ENCODE peak calls at places on chromosomes 13 and 19, in eight cellular contexts. One of them, this sample, is unnamed.

GRCh38 chr13:27125357-27126282 is 46.0 kb downstream of the USP12 start:
- DNase-seq in activated CD4-positive, alpha-beta T cell treated with anti-CD3 and anti-CD28 coated beads for 36 hours: no peak
- DNase-seq in AG04450: no peak
- DNase-seq in GM23338: no peak
- DNase-seq in NCI-H460: no peak
- DNase-seq in HEK293T: peak
- DNase-seq in lung microvascular endothelial cell: no peak
- DNase-seq in COR-L47: no peak
- DNase-seq in this sample: no peak

GRCh38 chr19:5090780-5091575 is 122.1 kb downstream of the KDM4B start:
- DNase-seq in activated CD4-positive, alpha-beta T cell treated with anti-CD3 and anti-CD28 coated beads for 36 hours: no peak
- DNase-seq in AG04450: no peak
- DNase-seq in GM23338: no peak
- DNase-seq in NCI-H460: no peak
- DNase-seq in HEK293T: no peak
- DNase-seq in lung microvascular endothelial cell: no peak
- DNase-seq in COR-L47: peak
- DNase-seq in this sample: peak

GRCh38 chr13:63902141-63902540 is 2486.5 kb upstream of the PCDH20 start:
- DNase-seq in activated CD4-positive, alpha-beta T cell treated with anti-CD3 and anti-CD28 coated beads for 36 hours: no peak
- DNase-seq in AG04450: no peak
- DNase-seq in GM23338: no peak
- DNase-seq in NCI-H460: no peak
- DNase-seq in HEK293T: no peak
- DNase-seq in lung microvascular endothelial cell: no peak
- DNase-seq in COR-L47: no peak
- DNase-seq in this sample: no peak

GRCh38 chr13:29227560-29227959 is 367.9 kb downstream of the SLC7A1 start:
- DNase-seq in activated CD4-positive, alpha-beta T cell treated with anti-CD3 and anti-CD28 coated beads for 36 hours: no peak
- DNase-seq in AG04450: no peak
- DNase-seq in GM23338: no peak
- DNase-seq in NCI-H460: no peak
- DNase-seq in HEK293T: no peak
- DNase-seq in lung microvascular endothelial cell: no peak
- DNase-seq in COR-L47: no peak
- DNase-seq in this sample: no peak

GRCh38 chr19:56138069-56138468 is 3.0 kb upstream of the ZNF444 start:
- DNase-seq in activated CD4-positive, alpha-beta T cell treated with anti-CD3 and anti-CD28 coated beads for 36 hours: no peak
- DNase-seq in AG04450: no peak
- DNase-seq in GM23338: no peak
- DNase-seq in NCI-H460: no peak
- DNase-seq in HEK293T: no peak
- DNase-seq in lung microvascular endothelial cell: no peak
- DNase-seq in COR-L47: no peak
- DNase-seq in this sample: peak

GRCh38 chr13:90622547-90622946 is 724.9 kb upstream of the MIR17HG start:
- DNase-seq in activated CD4-positive, alpha-beta T cell treated with anti-CD3 and anti-CD28 coated beads for 36 hours: no peak
- DNase-seq in AG04450: no peak
- DNase-seq in GM23338: no peak
- DNase-seq in NCI-H460: no peak
- DNase-seq in HEK293T: no peak
- DNase-seq in lung microvascular endothelial cell: no peak
- DNase-seq in COR-L47: no peak
- DNase-seq in this sample: peak

GRCh38 chr13:112112534-112113276 is 45.8 kb downstream of the SOX1 start:
- DNase-seq in activated CD4-positive, alpha-beta T cell treated with anti-CD3 and anti-CD28 coated beads for 36 hours: no peak
- DNase-seq in AG04450: no peak
- DNase-seq in GM23338: no peak
- DNase-seq in NCI-H460: no peak
- DNase-seq in HEK293T: no peak
- DNase-seq in lung microvascular endothelial cell: no peak
- DNase-seq in COR-L47: no peak
- DNase-seq in this sample: no peak

GRCh38 chr19:45474941-45475516 is 7.2 kb downstream of the FOSB start:
- DNase-seq in activated CD4-positive, alpha-beta T cell treated with anti-CD3 and anti-CD28 coated beads for 36 hours: no peak
- DNase-seq in AG04450: no peak
- DNase-seq in GM23338: no peak
- DNase-seq in NCI-H460: no peak
- DNase-seq in HEK293T: no peak
- DNase-seq in lung microvascular endothelial cell: peak
- DNase-seq in COR-L47: no peak
- DNase-seq in this sample: no peak

GRCh38 chr19:13817018-13817614 is 21.9 kb downstream of the ZSWIM4 start:
- DNase-seq in activated CD4-positive, alpha-beta T cell treated with anti-CD3 and anti-CD28 coated beads for 36 hours: peak
- DNase-seq in AG04450: no peak
- DNase-seq in GM23338: peak
- DNase-seq in NCI-H460: no peak
- DNase-seq in HEK293T: no peak
- DNase-seq in lung microvascular endothelial cell: no peak
- DNase-seq in COR-L47: peak
- DNase-seq in this sample: no peak

GRCh38 chr13:50025446-50025845 is 10.2 kb downstream of the KCNRG start:
- DNase-seq in activated CD4-positive, alpha-beta T cell treated with anti-CD3 and anti-CD28 coated beads for 36 hours: no peak
- DNase-seq in AG04450: no peak
- DNase-seq in GM23338: no peak
- DNase-seq in NCI-H460: no peak
- DNase-seq in HEK293T: no peak
- DNase-seq in lung microvascular endothelial cell: peak
- DNase-seq in COR-L47: no peak
- DNase-seq in this sample: no peak

GRCh38 chr19:662962-663681 is at the start of gene RNF126:
- DNase-seq in activated CD4-positive, alpha-beta T cell treated with anti-CD3 and anti-CD28 coated beads for 36 hours: peak
- DNase-seq in AG04450: peak
- DNase-seq in GM23338: peak
- DNase-seq in NCI-H460: peak
- DNase-seq in HEK293T: peak
- DNase-seq in lung microvascular endothelial cell: peak
- DNase-seq in COR-L47: peak
- DNase-seq in this sample: peak

GRCh38 chr19:1245884-1246816 is 2.2 kb upstream of the MIDN start:
- DNase-seq in activated CD4-positive, alpha-beta T cell treated with anti-CD3 and anti-CD28 coated beads for 36 hours: no peak
- DNase-seq in AG04450: no peak
- DNase-seq in GM23338: no peak
- DNase-seq in NCI-H460: no peak
- DNase-seq in HEK293T: no peak
- DNase-seq in lung microvascular endothelial cell: no peak
- DNase-seq in COR-L47: no peak
- DNase-seq in this sample: no peak

GRCh38 chr19:47470447-47471195 is 1.1 kb downstream of the SLC8A2 start:
- DNase-seq in activated CD4-positive, alpha-beta T cell treated with anti-CD3 and anti-CD28 coated beads for 36 hours: no peak
- DNase-seq in AG04450: no peak
- DNase-seq in GM23338: no peak
- DNase-seq in NCI-H460: no peak
- DNase-seq in HEK293T: no peak
- DNase-seq in lung microvascular endothelial cell: no peak
- DNase-seq in COR-L47: no peak
- DNase-seq in this sample: no peak

GRCh38 chr19:57227461-57227860 is 3.4 kb upstream of the AURKC start:
- DNase-seq in activated CD4-positive, alpha-beta T cell treated with anti-CD3 and anti-CD28 coated beads for 36 hours: no peak
- DNase-seq in AG04450: no peak
- DNase-seq in GM23338: no peak
- DNase-seq in NCI-H460: no peak
- DNase-seq in HEK293T: no peak
- DNase-seq in lung microvascular endothelial cell: no peak
- DNase-seq in COR-L47: no peak
- DNase-seq in this sample: no peak

GRCh38 chr13:25046274-25046984 is 49.5 kb upstream of the PABPC3 start:
- DNase-seq in activated CD4-positive, alpha-beta T cell treated with anti-CD3 and anti-CD28 coated beads for 36 hours: no peak
- DNase-seq in AG04450: no peak
- DNase-seq in GM23338: peak
- DNase-seq in NCI-H460: no peak
- DNase-seq in HEK293T: peak
- DNase-seq in lung microvascular endothelial cell: no peak
- DNase-seq in COR-L47: no peak
- DNase-seq in this sample: no peak

GRCh38 chr13:94858856-94859811 is 146.8 kb upstream of the SOX21 start:
- DNase-seq in activated CD4-positive, alpha-beta T cell treated with anti-CD3 and anti-CD28 coated beads for 36 hours: no peak
- DNase-seq in AG04450: no peak
- DNase-seq in GM23338: peak
- DNase-seq in NCI-H460: no peak
- DNase-seq in HEK293T: no peak
- DNase-seq in lung microvascular endothelial cell: peak
- DNase-seq in COR-L47: no peak
- DNase-seq in this sample: peak

GRCh38 chr13:50924025-50924424 is 14.4 kb downstream of the RNASEH2B start:
- DNase-seq in activated CD4-positive, alpha-beta T cell treated with anti-CD3 and anti-CD28 coated beads for 36 hours: no peak
- DNase-seq in AG04450: no peak
- DNase-seq in GM23338: no peak
- DNase-seq in NCI-H460: no peak
- DNase-seq in HEK293T: no peak
- DNase-seq in lung microvascular endothelial cell: no peak
- DNase-seq in COR-L47: no peak
- DNase-seq in this sample: no peak

GRCh38 chr13:112616586-112617381 is 28.8 kb upstream of the TUBGCP3 start:
- DNase-seq in activated CD4-positive, alpha-beta T cell treated with anti-CD3 and anti-CD28 coated beads for 36 hours: peak
- DNase-seq in AG04450: no peak
- DNase-seq in GM23338: peak
- DNase-seq in NCI-H460: peak
- DNase-seq in HEK293T: peak
- DNase-seq in lung microvascular endothelial cell: peak
- DNase-seq in COR-L47: peak
- DNase-seq in this sample: peak

GRCh38 chr19:18685597-18686164 is 2.2 kb downstream of the CRTC1 start:
- DNase-seq in activated CD4-positive, alpha-beta T cell treated with anti-CD3 and anti-CD28 coated beads for 36 hours: no peak
- DNase-seq in AG04450: no peak
- DNase-seq in GM23338: no peak
- DNase-seq in NCI-H460: no peak
- DNase-seq in HEK293T: no peak
- DNase-seq in lung microvascular endothelial cell: no peak
- DNase-seq in COR-L47: no peak
- DNase-seq in this sample: peak

GRCh38 chr19:48417436-48417835 is 24.0 kb downstream of the GRIN2D start:
- DNase-seq in activated CD4-positive, alpha-beta T cell treated with anti-CD3 and anti-CD28 coated beads for 36 hours: no peak
- DNase-seq in AG04450: no peak
- DNase-seq in GM23338: no peak
- DNase-seq in NCI-H460: no peak
- DNase-seq in HEK293T: no peak
- DNase-seq in lung microvascular endothelial cell: no peak
- DNase-seq in COR-L47: no peak
- DNase-seq in this sample: no peak

GRCh38 chr13:89199138-89199537 is 1528.0 kb downstream of the SLITRK5 start:
- DNase-seq in activated CD4-positive, alpha-beta T cell treated with anti-CD3 and anti-CD28 coated beads for 36 hours: no peak
- DNase-seq in AG04450: no peak
- DNase-seq in GM23338: no peak
- DNase-seq in NCI-H460: no peak
- DNase-seq in HEK293T: no peak
- DNase-seq in lung microvascular endothelial cell: no peak
- DNase-seq in COR-L47: peak
- DNase-seq in this sample: no peak

GRCh38 chr19:29690842-29691241 is 24.2 kb downstream of the C19orf12 start:
- DNase-seq in activated CD4-positive, alpha-beta T cell treated with anti-CD3 and anti-CD28 coated beads for 36 hours: peak
- DNase-seq in AG04450: no peak
- DNase-seq in GM23338: peak
- DNase-seq in NCI-H460: peak
- DNase-seq in HEK293T: peak
- DNase-seq in lung microvascular endothelial cell: peak
- DNase-seq in COR-L47: no peak
- DNase-seq in this sample: peak

GRCh38 chr13:72144625-72145024 is 277.6 kb upstream of the DACH1 start:
- DNase-seq in activated CD4-positive, alpha-beta T cell treated with anti-CD3 and anti-CD28 coated beads for 36 hours: no peak
- DNase-seq in AG04450: no peak
- DNase-seq in GM23338: no peak
- DNase-seq in NCI-H460: no peak
- DNase-seq in HEK293T: no peak
- DNase-seq in lung microvascular endothelial cell: no peak
- DNase-seq in COR-L47: no peak
- DNase-seq in this sample: peak

GRCh38 chr13:112674412-112675383 is 15.1 kb upstream of the ATP11A start:
- DNase-seq in activated CD4-positive, alpha-beta T cell treated with anti-CD3 and anti-CD28 coated beads for 36 hours: peak
- DNase-seq in AG04450: no peak
- DNase-seq in GM23338: no peak
- DNase-seq in NCI-H460: no peak
- DNase-seq in HEK293T: no peak
- DNase-seq in lung microvascular endothelial cell: no peak
- DNase-seq in COR-L47: no peak
- DNase-seq in this sample: no peak

GRCh38 chr19:2720777-2721569 is at the start of gene DIRAS1:
- DNase-seq in activated CD4-positive, alpha-beta T cell treated with anti-CD3 and anti-CD28 coated beads for 36 hours: no peak
- DNase-seq in AG04450: no peak
- DNase-seq in GM23338: peak
- DNase-seq in NCI-H460: no peak
- DNase-seq in HEK293T: peak
- DNase-seq in lung microvascular endothelial cell: no peak
- DNase-seq in COR-L47: no peak
- DNase-seq in this sample: no peak

GRCh38 chr13:106625578-106625977 is 57.6 kb upstream of the ARGLU1 start:
- DNase-seq in activated CD4-positive, alpha-beta T cell treated with anti-CD3 and anti-CD28 coated beads for 36 hours: no peak
- DNase-seq in AG04450: no peak
- DNase-seq in GM23338: no peak
- DNase-seq in NCI-H460: no peak
- DNase-seq in HEK293T: no peak
- DNase-seq in lung microvascular endothelial cell: no peak
- DNase-seq in COR-L47: no peak
- DNase-seq in this sample: no peak

GRCh38 chr13:51243832-51244231 is 21.6 kb downstream of the FAM124A start:
- DNase-seq in activated CD4-positive, alpha-beta T cell treated with anti-CD3 and anti-CD28 coated beads for 36 hours: no peak
- DNase-seq in AG04450: no peak
- DNase-seq in GM23338: peak
- DNase-seq in NCI-H460: no peak
- DNase-seq in HEK293T: no peak
- DNase-seq in lung microvascular endothelial cell: no peak
- DNase-seq in COR-L47: no peak
- DNase-seq in this sample: no peak

GRCh38 chr13:75362026-75362425 is 119.9 kb downstream of the TBC1D4 start:
- DNase-seq in activated CD4-positive, alpha-beta T cell treated with anti-CD3 and anti-CD28 coated beads for 36 hours: no peak
- DNase-seq in AG04450: no peak
- DNase-seq in GM23338: no peak
- DNase-seq in NCI-H460: no peak
- DNase-seq in HEK293T: no peak
- DNase-seq in lung microvascular endothelial cell: no peak
- DNase-seq in COR-L47: no peak
- DNase-seq in this sample: no peak

GRCh38 chr19:1489463-1489971 is 633 bp downstream of the PCSK4 start:
- DNase-seq in activated CD4-positive, alpha-beta T cell treated with anti-CD3 and anti-CD28 coated beads for 36 hours: no peak
- DNase-seq in AG04450: no peak
- DNase-seq in GM23338: no peak
- DNase-seq in NCI-H460: no peak
- DNase-seq in HEK293T: no peak
- DNase-seq in lung microvascular endothelial cell: no peak
- DNase-seq in COR-L47: no peak
- DNase-seq in this sample: no peak

GRCh38 chr19:13072206-13072898 is 30.3 kb downstream of the LYL1 start:
- DNase-seq in activated CD4-positive, alpha-beta T cell treated with anti-CD3 and anti-CD28 coated beads for 36 hours: no peak
- DNase-seq in AG04450: no peak
- DNase-seq in GM23338: no peak
- DNase-seq in NCI-H460: no peak
- DNase-seq in HEK293T: no peak
- DNase-seq in lung microvascular endothelial cell: no peak
- DNase-seq in COR-L47: no peak
- DNase-seq in this sample: no peak

GRCh38 chr13:98824376-98825160 is 72.1 kb upstream of the SLC15A1 start:
- DNase-seq in activated CD4-positive, alpha-beta T cell treated with anti-CD3 and anti-CD28 coated beads for 36 hours: no peak
- DNase-seq in AG04450: no peak
- DNase-seq in GM23338: no peak
- DNase-seq in NCI-H460: no peak
- DNase-seq in HEK293T: no peak
- DNase-seq in lung microvascular endothelial cell: no peak
- DNase-seq in COR-L47: no peak
- DNase-seq in this sample: peak

GRCh38 chr19:51142119-51142518 is at the start of gene SIGLEC7:
- DNase-seq in activated CD4-positive, alpha-beta T cell treated with anti-CD3 and anti-CD28 coated beads for 36 hours: no peak
- DNase-seq in AG04450: no peak
- DNase-seq in GM23338: no peak
- DNase-seq in NCI-H460: no peak
- DNase-seq in HEK293T: no peak
- DNase-seq in lung microvascular endothelial cell: no peak
- DNase-seq in COR-L47: no peak
- DNase-seq in this sample: no peak

GRCh38 chr13:67355791-67356190 is 125.7 kb upstream of the PCDH9 start:
- DNase-seq in activated CD4-positive, alpha-beta T cell treated with anti-CD3 and anti-CD28 coated beads for 36 hours: no peak
- DNase-seq in AG04450: no peak
- DNase-seq in GM23338: no peak
- DNase-seq in NCI-H460: no peak
- DNase-seq in HEK293T: no peak
- DNase-seq in lung microvascular endothelial cell: no peak
- DNase-seq in COR-L47: no peak
- DNase-seq in this sample: no peak

GRCh38 chr13:102729560-102730275 is 34.9 kb upstream of the METTL21C start:
- DNase-seq in activated CD4-positive, alpha-beta T cell treated with anti-CD3 and anti-CD28 coated beads for 36 hours: no peak
- DNase-seq in AG04450: no peak
- DNase-seq in GM23338: peak
- DNase-seq in NCI-H460: peak
- DNase-seq in HEK293T: no peak
- DNase-seq in lung microvascular endothelial cell: peak
- DNase-seq in COR-L47: peak
- DNase-seq in this sample: peak